ENCODE peak calls at places on chromosomes 12 and 14, in five cellular contexts. One of them, this sample, is unnamed.

GRCh38 chr14:90454041-90455000 is 57.5 kb downstream of the CALM1 start:
- DNase-seq in H1: peak; percentile 89
- DNase-seq in K562: peak; percentile 76
- DNase-seq in SK-N-SH: peak; percentile 95
- DNase-seq in GM12878: no peak
- DNase-seq in this sample: peak; percentile 33

GRCh38 chr12:32435921-32436710 is 36.8 kb downstream of the FGD4 start:
- DNase-seq in K562: no peak
- DNase-seq in SK-N-SH: no peak
- DNase-seq in H1: no peak
- DNase-seq in GM12878: no peak
- DNase-seq in this sample: no peak

GRCh38 chr14:105399441-105399775 is 1.1 kb downstream of the TEX22 start:
- DNase-seq in GM12878: no peak
- DNase-seq in K562: no peak
- DNase-seq in SK-N-SH: no peak
- DNase-seq in H1: no peak
- DNase-seq in this sample: no peak

GRCh38 chr12:118359541-118359915 is 13.2 kb downstream of the TAOK3 start:
- DNase-seq in K562: peak; percentile 40
- DNase-seq in H1: no peak
- DNase-seq in GM12878: no peak
- DNase-seq in SK-N-SH: no peak
- DNase-seq in this sample: no peak

GRCh38 chr14:23457587-23458445 is 11.7 kb upstream of the NGDN start:
- DNase-seq in K562: no peak
- DNase-seq in H1: no peak
- DNase-seq in SK-N-SH: no peak
- DNase-seq in GM12878: no peak
- DNase-seq in this sample: peak; percentile 96

GRCh38 chr14:63573579-63573978 is 30.4 kb upstream of the PPP2R5E start:
- DNase-seq in SK-N-SH: no peak
- DNase-seq in K562: no peak
- DNase-seq in GM12878: no peak
- DNase-seq in H1: no peak
- DNase-seq in this sample: no peak

GRCh38 chr12:46770501-46771183 is 55.2 kb downstream of the SLC38A4 start:
- DNase-seq in GM12878: no peak
- DNase-seq in K562: no peak
- DNase-seq in H1: no peak
- DNase-seq in SK-N-SH: no peak
- DNase-seq in this sample: peak; percentile 78

GRCh38 chr12:25187781-25188180 is 7.2 kb downstream of the DNAI7 start:
- DNase-seq in K562: no peak
- DNase-seq in SK-N-SH: no peak
- DNase-seq in GM12878: no peak
- DNase-seq in H1: no peak
- DNase-seq in this sample: no peak

GRCh38 chr14:69137456-69138188 is 15.3 kb downstream of the DCAF5 start:
- DNase-seq in SK-N-SH: no peak
- DNase-seq in GM12878: no peak
- DNase-seq in K562: no peak
- DNase-seq in H1: no peak
- DNase-seq in this sample: no peak

GRCh38 chr12:40692617-40693502 is 621 bp downstream of the CNTN1 start:
- DNase-seq in SK-N-SH: peak; percentile 66
- DNase-seq in K562: no peak
- DNase-seq in H1: no peak
- DNase-seq in GM12878: no peak
- DNase-seq in this sample: no peak

GRCh38 chr12:87679262-87679661 is 349.9 kb downstream of the C12orf50 start:
- DNase-seq in SK-N-SH: no peak
- DNase-seq in K562: no peak
- DNase-seq in GM12878: no peak
- DNase-seq in H1: no peak
- DNase-seq in this sample: no peak

GRCh38 chr14:54698501-54698900 is 131.6 kb downstream of the SAMD4A start:
- DNase-seq in K562: no peak
- DNase-seq in GM12878: no peak
- DNase-seq in H1: no peak
- DNase-seq in SK-N-SH: no peak
- DNase-seq in this sample: no peak

GRCh38 chr12:80183939-80184338 is 84.6 kb downstream of the OTOGL start:
- DNase-seq in K562: no peak
- DNase-seq in GM12878: no peak
- DNase-seq in H1: no peak
- DNase-seq in SK-N-SH: no peak
- DNase-seq in this sample: no peak

GRCh38 chr12:85155791-85156190 is 119.6 kb downstream of the LRRIQ1 start:
- DNase-seq in H1: no peak
- DNase-seq in GM12878: no peak
- DNase-seq in K562: no peak
- DNase-seq in SK-N-SH: peak; percentile 10
- DNase-seq in this sample: peak; percentile 4

GRCh38 chr14:97306785-97307246 is 509.6 kb downstream of the VRK1 start:
- DNase-seq in H1: no peak
- DNase-seq in GM12878: peak; percentile 67
- DNase-seq in K562: no peak
- DNase-seq in SK-N-SH: no peak
- DNase-seq in this sample: no peak

GRCh38 chr12:76551482-76551888 is 8.1 kb downstream of the OSBPL8 start:
- DNase-seq in SK-N-SH: no peak
- DNase-seq in H1: no peak
- DNase-seq in K562: peak; percentile 80
- DNase-seq in GM12878: no peak
- DNase-seq in this sample: no peak
- H3K4me1 ChIP-seq in SK-N-SH: peaks cover 24% of the 10 kb centered on the region
- H3K4me1 ChIP-seq in H1: peaks cover 6% of the 10 kb centered on the region
- H3K4me1 ChIP-seq in K562: peaks cover 11% of the 10 kb centered on the region
- H3K4me1 ChIP-seq in GM12878: peaks cover 3% of the 10 kb centered on the region
- H3K4me1 ChIP-seq in this sample: peaks cover 33% of the 10 kb centered on the region

GRCh38 chr12:52924764-52925716 is 20.2 kb upstream of the KRT8 start:
- DNase-seq in K562: peak; percentile 92
- DNase-seq in GM12878: no peak
- DNase-seq in SK-N-SH: no peak
- DNase-seq in H1: no peak
- DNase-seq in this sample: peak; percentile 76
- TF ChIP-seq GABPA in K562: peak; percentile 16
- TF ChIP-seq GABPA in GM12878: no peak
- TF ChIP-seq GABPA in SK-N-SH: no peak
- TF ChIP-seq GABPA in H1: no peak
- TF ChIP-seq GABPA in this sample: no peak

DNA sequence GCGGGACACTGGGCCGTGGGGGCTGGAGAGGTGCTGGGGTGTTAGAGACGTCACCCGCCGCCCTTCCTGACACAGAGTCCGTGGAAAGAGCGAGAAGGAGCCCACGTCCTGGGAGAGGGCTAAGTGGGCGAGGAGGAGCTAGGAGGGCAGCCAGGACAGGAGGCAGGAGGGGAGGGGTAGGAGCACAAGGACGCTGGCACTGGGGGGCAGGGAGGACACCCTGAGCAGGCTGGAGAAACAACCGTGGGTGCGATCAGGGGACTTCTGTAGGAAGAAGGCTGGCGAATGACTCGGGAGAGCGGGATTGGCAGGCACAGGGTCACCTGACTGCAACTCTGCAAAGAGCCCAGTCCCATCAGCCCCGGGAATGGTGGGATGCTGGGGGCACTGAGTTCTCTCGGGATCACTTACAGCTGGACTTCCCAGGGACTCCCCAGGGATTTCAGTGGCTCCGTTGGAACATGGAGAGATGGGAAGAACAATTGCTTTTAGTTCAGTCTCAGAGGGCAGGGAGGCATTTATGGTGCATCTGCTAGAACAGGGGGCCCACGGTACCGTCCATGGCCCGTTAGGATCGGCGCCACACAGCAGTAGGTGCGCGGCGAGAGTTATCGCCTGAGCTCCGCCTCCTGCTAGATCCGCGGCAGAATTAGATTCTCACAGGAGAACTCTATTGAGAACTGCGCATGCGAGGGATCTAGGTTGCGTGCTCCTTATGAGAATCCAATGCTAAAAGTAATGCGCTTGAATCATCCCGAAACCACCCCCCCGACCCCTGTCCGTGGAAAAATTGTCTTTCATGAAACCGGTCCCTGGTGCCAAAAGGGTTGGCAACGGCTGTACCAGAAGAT is 24.3 kb downstream of the UBR7 start:
- DNase-seq in H1: no peak
- DNase-seq in SK-N-SH: peak; percentile 95
- DNase-seq in K562: no peak
- DNase-seq in GM12878: no peak
- DNase-seq in this sample: no peak
- H3K4me1 ChIP-seq in H1: no peaks in the 10 kb centered on the region
- H3K4me1 ChIP-seq in SK-N-SH: peaks cover 12% of the 10 kb centered on the region
- H3K4me1 ChIP-seq in K562: peaks cover 4% of the 10 kb centered on the region
- H3K4me1 ChIP-seq in GM12878: no peaks in the 10 kb centered on the region
- H3K4me1 ChIP-seq in this sample: peaks cover 14% of the 10 kb centered on the region

GRCh38 chr14:61434315-61434714 is 112.9 kb downstream of the PRKCH start:
- DNase-seq in SK-N-SH: no peak
- DNase-seq in K562: no peak
- DNase-seq in H1: no peak
- DNase-seq in GM12878: no peak
- DNase-seq in this sample: no peak

GRCh38 chr14:61435563-61436337 is 114.4 kb downstream of the PRKCH start:
- DNase-seq in GM12878: no peak
- DNase-seq in K562: no peak
- DNase-seq in SK-N-SH: no peak
- DNase-seq in H1: no peak
- DNase-seq in this sample: no peak

GRCh38 chr14:61430066-61430757 is 108.8 kb downstream of the PRKCH start:
- DNase-seq in SK-N-SH: no peak
- DNase-seq in GM12878: no peak
- DNase-seq in H1: no peak
- DNase-seq in K562: no peak
- DNase-seq in this sample: no peak

GRCh38 chr14:61433822-61434221 is 112.4 kb downstream of the PRKCH start:
- DNase-seq in H1: no peak
- DNase-seq in GM12878: no peak
- DNase-seq in K562: no peak
- DNase-seq in SK-N-SH: no peak
- DNase-seq in this sample: no peak

DNA sequence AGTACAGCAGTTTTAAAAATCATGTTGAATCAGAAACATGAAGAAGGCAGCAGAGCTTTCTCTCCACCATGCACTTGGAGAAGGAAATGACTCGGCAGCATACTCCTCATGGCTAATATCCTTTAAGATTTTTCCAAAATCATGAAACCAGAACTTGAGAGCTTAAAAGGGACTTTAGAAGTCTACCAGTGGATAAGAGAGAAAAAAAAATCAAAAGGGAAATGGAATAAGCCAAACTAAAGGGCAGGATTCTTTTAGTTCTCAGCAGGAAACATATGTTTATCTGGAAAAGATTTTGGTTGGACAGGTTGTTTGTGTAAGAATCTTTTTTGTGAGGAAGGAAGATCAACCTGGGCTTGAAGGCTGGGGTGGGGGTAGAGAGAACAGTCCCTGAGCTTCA is 111.8 kb downstream of the PRKCH start:
- DNase-seq in GM12878: no peak
- DNase-seq in SK-N-SH: no peak
- DNase-seq in H1: no peak
- DNase-seq in K562: no peak
- DNase-seq in this sample: no peak
- TF ChIP-seq GABPA in GM12878: no peak
- TF ChIP-seq GABPA in SK-N-SH: no peak
- TF ChIP-seq GABPA in H1: no peak
- TF ChIP-seq GABPA in K562: no peak
- TF ChIP-seq GABPA in this sample: no peak

GRCh38 chr12:101963703-101964102 is 86.3 kb downstream of the DRAM1 start:
- DNase-seq in GM12878: no peak
- DNase-seq in H1: no peak
- DNase-seq in K562: no peak
- DNase-seq in SK-N-SH: peak; percentile 5
- DNase-seq in this sample: no peak

GRCh38 chr12:101959607-101960006 is 82.2 kb downstream of the DRAM1 start:
- DNase-seq in SK-N-SH: no peak
- DNase-seq in K562: no peak
- DNase-seq in H1: no peak
- DNase-seq in GM12878: no peak
- DNase-seq in this sample: no peak

GRCh38 chr12:101967506-101967905 is 90.1 kb downstream of the DRAM1 start:
- DNase-seq in GM12878: peak; percentile 8
- DNase-seq in H1: no peak
- DNase-seq in SK-N-SH: no peak
- DNase-seq in K562: no peak
- DNase-seq in this sample: no peak

GRCh38 chr12:101966496-101966895 is 89.1 kb downstream of the DRAM1 start:
- DNase-seq in GM12878: no peak
- DNase-seq in K562: no peak
- DNase-seq in H1: no peak
- DNase-seq in SK-N-SH: no peak
- DNase-seq in this sample: no peak

DNA sequence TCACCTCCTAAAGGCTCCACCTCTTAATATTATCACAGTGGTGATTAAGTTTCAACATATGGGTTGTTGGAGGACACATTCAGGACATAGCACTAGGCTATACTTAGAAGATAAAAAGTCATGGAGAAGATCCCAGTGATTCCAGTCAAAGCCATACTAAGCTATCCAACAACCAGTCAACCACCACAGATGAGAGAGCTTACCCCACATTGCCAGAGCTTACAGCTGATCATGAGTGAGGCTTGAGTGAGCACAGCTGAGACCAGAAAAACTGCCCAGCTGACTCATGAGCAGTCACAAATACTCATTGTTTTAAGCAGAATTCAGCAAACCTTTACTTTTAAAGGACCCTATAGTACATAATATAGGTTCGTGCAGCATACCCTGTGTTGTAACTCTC is 85.1 kb downstream of the DRAM1 start:
- DNase-seq in SK-N-SH: no peak
- DNase-seq in GM12878: no peak
- DNase-seq in H1: no peak
- DNase-seq in K562: no peak
- DNase-seq in this sample: no peak
- H3K4me1 ChIP-seq in SK-N-SH: peaks cover 4% of the 10 kb centered on the region
- H3K4me1 ChIP-seq in GM12878: peaks cover 5% of the 10 kb centered on the region
- H3K4me1 ChIP-seq in H1: no peaks in the 10 kb centered on the region
- H3K4me1 ChIP-seq in K562: no peaks in the 10 kb centered on the region
- H3K4me1 ChIP-seq in this sample: no peaks in the 10 kb centered on the region

GRCh38 chr12:67720383-67720856 is 71.9 kb downstream of the DYRK2 start:
- DNase-seq in H1: no peak
- DNase-seq in GM12878: no peak
- DNase-seq in K562: peak; percentile 1
- DNase-seq in SK-N-SH: peak; percentile 20
- DNase-seq in this sample: no peak
- TF ChIP-seq GABPA in H1: no peak
- TF ChIP-seq GABPA in GM12878: no peak
- TF ChIP-seq GABPA in K562: no peak
- TF ChIP-seq GABPA in SK-N-SH: no peak
- TF ChIP-seq GABPA in this sample: no peak

GRCh38 chr12:11732760-11733159 is 83.3 kb downstream of the ETV6 start:
- DNase-seq in H1: no peak
- DNase-seq in K562: no peak
- DNase-seq in SK-N-SH: no peak
- DNase-seq in GM12878: no peak
- DNase-seq in this sample: no peak
- H3K4me1 ChIP-seq in H1: no peaks in the 10 kb centered on the region
- H3K4me1 ChIP-seq in K562: no peaks in the 10 kb centered on the region
- H3K4me1 ChIP-seq in SK-N-SH: no peaks in the 10 kb centered on the region
- H3K4me1 ChIP-seq in GM12878: peaks cover 73% of the 10 kb centered on the region
- H3K4me1 ChIP-seq in this sample: peaks cover 7% of the 10 kb centered on the region

GRCh38 chr12:109827566-109828550 is 5.3 kb downstream of the TRPV4 start:
- DNase-seq in K562: no peak
- DNase-seq in GM12878: no peak
- DNase-seq in SK-N-SH: no peak
- DNase-seq in H1: no peak
- DNase-seq in this sample: no peak
- TF ChIP-seq GABPA in K562: no peak
- TF ChIP-seq GABPA in GM12878: no peak
- TF ChIP-seq GABPA in SK-N-SH: no peak
- TF ChIP-seq GABPA in H1: no peak
- TF ChIP-seq GABPA in this sample: no peak